ENCODE peak calls at places on chromosomes 2 and 18, in four cellular contexts. F is Panc1, V is tibial artery, O is epithelial cell of esophagus. P is an unnamed sample.
A peak's percentile ranks its signal among the peaks of the same experiment; 100 is the strongest.

GRCh38 chr18:45657357-45658335 is 42.4 kb downstream of the SLC14A2 start:
- DNase-seq in V (no peak), F (no peak), O (peak; percentile 75), P (no peak)

GRCh38 chr2:158009425-158009824 is 92.3 kb upstream of the UPP2 start:
- DNase-seq in V (no peak), O (no peak), F (no peak), P (no peak)

GRCh38 chr18:79915161-79916127 is 36.0 kb downstream of the SLC66A2 start:
- DNase-seq in O (no peak), F (no peak), V (no peak), P (no peak)

GRCh38 chr2:85161626-85161960 is 28.4 kb downstream of the TCF7L1 start:
- DNase-seq in F (no peak), O (no peak), V (no peak), P (no peak)

GRCh38 chr2:157699806-157700205 is 71.1 kb upstream of the ACVR1C start:
- DNase-seq in O (no peak), F (no peak), V (no peak), P (no peak)

GRCh38 chr2:96697476-96697875 is 42.4 kb downstream of the LMAN2L start:
- DNase-seq in F (no peak), V (peak; percentile 44), O (peak; percentile 71), P (no peak)

GRCh38 chr2:204842731-204843490 is 297.6 kb downstream of the PARD3B start:
- DNase-seq in V (no peak), O (peak; percentile 83), F (no peak), P (peak; percentile 8)

GRCh38 chr2:75324141-75324540 is 124.8 kb upstream of the TACR1 start:
- DNase-seq in F (no peak), O (peak; percentile 22), V (no peak), P (no peak)

GRCh38 chr2:189191766-189192165 is 12.2 kb upstream of the COL5A2 start:
- DNase-seq in V (no peak), F (no peak), O (peak; percentile 26), P (no peak)

GRCh38 chr2:64646007-64646880 is 7.5 kb downstream of the SERTAD2 start:
- DNase-seq in V (peak; percentile 91), O (peak; percentile 81), F (peak; percentile 76), P (peak; percentile 80)

GRCh38 chr2:64644240-64645013 is 9.3 kb downstream of the SERTAD2 start:
- DNase-seq in O (peak; percentile 64), V (peak; percentile 85), F (peak; percentile 53), P (peak; percentile 59)

GRCh38 chr2:64643838-64644219 is 9.9 kb downstream of the SERTAD2 start:
- DNase-seq in V (no peak), F (no peak), O (no peak), P (no peak)

GRCh38 chr2:64641585-64641984 is 12.1 kb downstream of the SERTAD2 start:
- DNase-seq in F (no peak), O (no peak), V (no peak), P (no peak)

GRCh38 chr2:64645014-64645418 is 8.7 kb downstream of the SERTAD2 start:
- DNase-seq in O (peak; percentile 64), V (no peak), F (no peak), P (peak; percentile 72)
- H3K4me3 ChIP-seq in O (peak overlapping the region; percentile 38), V (peak overlapping the region; percentile 51), F (peak overlapping the region; percentile 44), P (peak overlapping the region; percentile 78)

GRCh38 chr2:232528746-232529445 is 2.9 kb downstream of the CHRND start:
- DNase-seq in V (no peak), F (no peak), O (no peak), P (no peak)
- H3K4me3 ChIP-seq in V (no peak overlapping the region), F (no peak overlapping the region), O (no peak overlapping the region), P (no peak overlapping the region)

GRCh38 chr2:133235959-133236358 is 332.3 kb downstream of the NCKAP5 start:
- DNase-seq in O (peak; percentile 55), F (no peak), V (no peak), P (no peak)

GRCh38 chr2:133241231-133241575 is 327.1 kb downstream of the NCKAP5 start:
- DNase-seq in F (no peak), O (no peak), V (no peak), P (no peak)

GRCh38 chr2:133240505-133241230 is 327.6 kb downstream of the NCKAP5 start:
- DNase-seq in O (no peak), V (no peak), F (no peak), P (no peak)
- H3K4me3 ChIP-seq in O (no peak overlapping the region), V (no peak overlapping the region), F (no peak overlapping the region), P (peak overlapping the region; percentile 34)

GRCh38 chr2:230759481-230760191 is 47.0 kb downstream of the CAB39 start:
- DNase-seq in F (no peak), V (no peak), O (no peak), P (no peak)
- H3K4me3 ChIP-seq in F (no peak overlapping the region), V (no peak overlapping the region), O (no peak overlapping the region), P (no peak overlapping the region)

GRCh38 chr2:176107731-176108181 is 676 bp downstream of the HOXD11 start:
- DNase-seq in O (no peak), F (no peak), V (no peak), P (no peak)
- H3K4me3 ChIP-seq in O (no peak overlapping the region), F (no peak overlapping the region), V (no peak overlapping the region), P (peak overlapping the region; percentile 81)